ENCODE peak calls at places on chromosomes 7 and 10, in six cellular contexts. D, G, L, T, O and Q are unnamed samples.

GRCh38 chr7:24283900-24284698 is at the start of gene NPY:
- DNase-seq in L (no peak), T (no peak), D (no peak), O (peak), G (no peak), Q (no peak)

GRCh38 chr10:62618576-62619408 is 185.7 kb upstream of the ADO start:
- DNase-seq in O (no peak), L (peak), T (peak), D (peak), G (no peak), Q (peak)

GRCh38 chr7:30727061-30727945 is 24.6 kb upstream of the INMT start:
- DNase-seq in O (no peak), G (no peak), L (no peak), T (peak), D (peak), Q (no peak)

GRCh38 chr10:62072901-62073300 is 171.4 kb downstream of the ARID5B start:
- DNase-seq in O (no peak), T (no peak), D (no peak), G (no peak), L (peak), Q (no peak)

GRCh38 chr7:77180990-77181595 is 18.5 kb downstream of the FGL2 start:
- DNase-seq in T (no peak), L (no peak), D (no peak), G (no peak), O (no peak), Q (no peak)

GRCh38 chr10:122112021-122112616 is 123.2 kb downstream of the TACC2 start:
- DNase-seq in T (no peak), G (no peak), O (no peak), L (no peak), D (peak), Q (no peak)

GRCh38 chr10:124386186-124387077 is 32.3 kb downstream of the OAT start:
- DNase-seq in D (no peak), O (peak), T (no peak), G (no peak), L (no peak), Q (no peak)

GRCh38 chr7:14040528-14040927 is 51.1 kb upstream of the ETV1 start:
- DNase-seq in G (no peak), O (no peak), L (no peak), T (no peak), D (no peak), Q (no peak)

GRCh38 chr7:74373536-74373935 is 80.2 kb upstream of the GTF2IRD1 start:
- DNase-seq in D (no peak), O (no peak), T (no peak), L (no peak), G (no peak), Q (no peak)

GRCh38 chr10:22690614-22691431 is 23.6 kb downstream of the PIP4K2A start:
- DNase-seq in L (no peak), G (no peak), O (no peak), D (peak), T (peak), Q (no peak)

GRCh38 chr7:138864667-138865066 is 66.7 kb upstream of the ATP6V0A4 start:
- DNase-seq in T (peak), G (no peak), L (peak), O (no peak), D (peak), Q (peak)

GRCh38 chr7:157980774-157981173 is 606.8 kb downstream of the PTPRN2 start:
- DNase-seq in O (no peak), D (no peak), G (no peak), T (no peak), L (no peak), Q (no peak)
- TF ChIP-seq CTCF in O (no peak), D (no peak), G (no peak), T (no peak), L (no peak), Q (no peak)

DNA sequence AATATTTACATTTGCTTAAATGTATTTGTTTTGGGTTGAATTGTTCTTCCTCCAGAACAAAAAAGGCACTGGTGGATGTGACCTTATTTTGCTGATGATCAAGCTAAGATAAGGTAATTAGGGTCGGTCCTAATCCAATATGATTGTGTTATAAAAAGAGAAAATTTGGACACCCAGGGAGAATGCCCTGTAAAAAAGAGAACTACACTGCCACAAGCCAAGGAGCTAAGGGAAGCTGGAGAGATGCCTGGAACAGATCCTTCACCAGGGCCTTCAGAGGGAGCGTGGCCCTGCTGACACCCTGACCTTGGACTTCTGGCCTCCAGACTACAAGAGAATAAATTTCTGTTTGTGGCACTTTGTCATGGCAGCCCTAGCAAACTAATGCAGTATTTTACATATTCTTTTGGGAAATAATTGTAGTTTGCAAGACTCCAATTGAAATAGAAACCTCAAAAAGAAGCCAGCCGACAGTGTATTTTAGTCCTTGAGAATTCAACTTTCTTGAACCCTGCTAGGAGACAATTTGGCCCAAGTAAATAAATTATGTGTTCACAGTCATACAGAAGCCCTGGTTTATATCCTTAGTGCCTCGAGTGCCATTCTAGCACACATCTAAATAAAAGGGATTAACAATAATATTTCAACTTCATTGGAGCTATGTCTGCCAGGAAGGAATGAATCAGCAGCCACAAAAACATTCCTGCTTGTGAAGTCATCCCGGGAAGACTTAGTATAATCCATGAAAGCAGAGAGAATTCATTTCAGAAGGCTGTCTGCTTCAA is 164.6 kb downstream of the PKD1L1 start:
- DNase-seq in O (no peak), D (peak), L (peak), T (peak), G (no peak), Q (peak)
- H3K4me3 ChIP-seq in O (no peak), D (no peak), L (peak), T (no peak), G (no peak), Q (no peak)

DNA sequence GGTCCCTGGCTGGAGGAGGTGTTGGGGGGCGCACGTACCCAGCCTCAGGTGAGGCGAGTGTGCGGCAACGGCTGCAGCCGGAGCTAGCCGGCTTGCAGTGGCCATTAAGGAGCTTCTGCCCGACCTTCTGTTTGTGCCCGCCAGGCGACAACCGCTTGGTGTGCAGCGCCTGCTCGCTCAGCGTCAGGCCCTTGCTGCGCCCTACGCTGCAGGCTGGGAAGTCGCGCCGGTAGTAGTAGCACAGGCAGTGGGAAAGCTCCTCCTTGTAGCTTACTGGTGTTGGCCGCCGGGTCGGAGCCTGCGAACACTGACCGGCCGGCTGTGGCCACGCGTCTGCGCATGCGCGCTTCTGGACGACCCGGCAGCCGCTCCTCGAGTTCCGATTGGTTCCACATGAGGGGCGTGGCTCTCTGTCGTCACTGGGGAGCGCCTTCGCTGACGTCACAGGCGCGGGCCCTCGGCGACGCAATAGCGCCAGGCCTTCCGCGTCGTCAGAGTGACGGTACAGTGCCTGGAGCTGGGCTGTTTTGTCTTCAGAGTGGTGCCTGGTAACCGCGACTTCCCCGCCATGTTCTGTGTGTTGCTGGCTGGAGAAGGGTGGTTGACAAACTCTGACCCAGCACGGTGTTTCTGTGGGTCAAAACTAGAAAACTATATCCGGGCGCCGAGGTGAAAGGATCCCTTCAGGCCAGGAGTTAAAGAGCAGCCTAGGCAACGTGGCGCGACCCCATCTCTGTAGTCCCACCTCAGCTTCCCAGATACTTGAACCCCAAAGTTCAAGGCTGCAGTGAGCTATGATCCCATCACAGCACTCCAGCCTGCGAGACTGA is 76.3 kb upstream of the TMEM248 start:
- DNase-seq in D (peak), T (peak), O (peak), L (peak), G (peak), Q (peak)
- TF ChIP-seq CTCF in D (no peak), T (peak), O (no peak), L (no peak), G (peak), Q (peak)

DNA sequence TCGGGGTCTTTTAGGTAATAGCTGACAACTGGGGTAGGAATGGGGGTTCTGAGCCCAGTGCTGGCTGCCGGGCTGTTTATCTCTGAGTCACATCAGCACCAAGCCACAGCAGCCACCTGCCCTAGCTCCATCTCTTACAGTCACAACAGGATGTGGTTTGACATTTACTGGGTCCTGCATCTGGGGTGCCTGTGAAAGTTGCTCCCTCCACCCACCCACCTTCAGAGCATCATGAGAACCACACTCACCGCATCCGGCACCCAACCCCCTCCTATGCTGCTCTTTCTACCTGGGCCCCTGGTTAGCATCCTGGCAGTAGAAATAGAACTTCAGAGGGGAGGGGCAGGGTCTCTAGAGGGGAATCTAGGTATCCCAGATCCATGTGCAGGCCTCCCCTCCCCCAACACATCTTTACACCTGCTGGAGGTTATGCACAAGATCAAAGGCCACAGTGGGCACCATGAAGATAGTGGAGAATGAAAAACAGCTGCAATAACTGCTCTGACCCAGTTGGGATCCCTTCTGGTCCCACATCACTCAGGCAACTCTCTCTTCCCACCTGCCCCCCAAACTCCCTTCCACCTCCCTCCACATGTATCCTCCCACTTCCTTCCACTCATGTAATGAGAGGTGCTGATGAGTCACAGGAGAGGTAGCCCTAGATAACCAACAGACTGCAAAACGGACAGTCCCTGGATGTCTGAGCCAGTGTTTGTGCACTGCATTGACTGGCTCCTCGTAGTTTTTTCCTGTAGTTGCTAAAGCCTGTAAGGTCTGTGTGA is 38.2 kb downstream of the PRSS2 start:
- DNase-seq in D (no peak), L (peak), T (no peak), G (no peak), O (no peak), Q (no peak)
- H3K4me3 ChIP-seq in D (no peak), L (no peak), T (no peak), G (no peak), O (no peak), Q (no peak)

GRCh38 chr7:28081016-28081415 is 99.6 kb downstream of the JAZF1 start:
- DNase-seq in G (peak), T (no peak), L (no peak), O (peak), D (no peak), Q (no peak)
- TF ChIP-seq CTCF in G (no peak), T (no peak), L (no peak), O (no peak), D (no peak), Q (no peak)